ENCODE peak calls at places on chromosomes 5 and 9, in seven cellular contexts. F is AG04449, T is Caco-2, S is spleen, G is mammary epithelial cell, D is bronchial epithelial cell, C is AG10803. U is an unnamed sample.

GRCh38 chr9:137317979-137318511 is 16.0 kb upstream of the NRARP start:
- DNase-seq in S (peak; percentile 71), C (no peak), F (no peak), G (no peak), D (no peak), T (no peak), U (no peak)

GRCh38 chr5:132464155-132464939 is 26.2 kb downstream of the IRF1 start:
- DNase-seq in C (peak; percentile 43), S (peak; percentile 87), F (no peak), G (peak; percentile 54), D (no peak), T (no peak), U (no peak)

GRCh38 chr9:86804011-86804410 is 143.3 kb downstream of the GAS1 start:
- DNase-seq in T (no peak), D (no peak), G (no peak), F (no peak), S (no peak), C (no peak), U (no peak)

GRCh38 chr9:71647094-71647591 is 121.2 kb downstream of the CEMIP2 start:
- DNase-seq in F (no peak), S (peak; percentile 77), T (no peak), C (peak; percentile 66), G (peak; percentile 76), D (peak; percentile 86), U (peak; percentile 81)

GRCh38 chr5:121273818-121274433 is 577.8 kb upstream of the FTMT start:
- DNase-seq in F (peak; percentile 44), D (peak; percentile 97), G (peak; percentile 79), S (no peak), C (peak; percentile 47), T (peak; percentile 14), U (peak; percentile 94)

GRCh38 chr5:173099461-173099860 is 43.3 kb downstream of the CREBRF start:
- DNase-seq in F (no peak), G (no peak), S (no peak), T (no peak), D (no peak), C (no peak), U (no peak)

GRCh38 chr9:96884443-96884842 is 30.1 kb upstream of the ZNF782 start:
- DNase-seq in F (peak; percentile 28), S (no peak), T (no peak), D (peak; percentile 97), G (peak; percentile 97), C (peak; percentile 61), U (peak; percentile 88)

GRCh38 chr9:73423891-73424290 is 272.2 kb downstream of the ANXA1 start:
- DNase-seq in T (no peak), F (no peak), G (no peak), D (peak; percentile 34), S (no peak), C (no peak), U (peak; percentile 35)

GRCh38 chr5:165029471-165029870 is 1524.1 kb downstream of the MAT2B start:
- DNase-seq in F (no peak), D (no peak), G (no peak), S (no peak), T (peak; percentile 38), C (no peak), U (peak; percentile 0)

GRCh38 chr9:106835840-106836239 is 27.1 kb upstream of the ZNF462 start:
- DNase-seq in T (no peak), S (no peak), D (no peak), G (no peak), C (no peak), F (no peak), U (no peak)

DNA sequence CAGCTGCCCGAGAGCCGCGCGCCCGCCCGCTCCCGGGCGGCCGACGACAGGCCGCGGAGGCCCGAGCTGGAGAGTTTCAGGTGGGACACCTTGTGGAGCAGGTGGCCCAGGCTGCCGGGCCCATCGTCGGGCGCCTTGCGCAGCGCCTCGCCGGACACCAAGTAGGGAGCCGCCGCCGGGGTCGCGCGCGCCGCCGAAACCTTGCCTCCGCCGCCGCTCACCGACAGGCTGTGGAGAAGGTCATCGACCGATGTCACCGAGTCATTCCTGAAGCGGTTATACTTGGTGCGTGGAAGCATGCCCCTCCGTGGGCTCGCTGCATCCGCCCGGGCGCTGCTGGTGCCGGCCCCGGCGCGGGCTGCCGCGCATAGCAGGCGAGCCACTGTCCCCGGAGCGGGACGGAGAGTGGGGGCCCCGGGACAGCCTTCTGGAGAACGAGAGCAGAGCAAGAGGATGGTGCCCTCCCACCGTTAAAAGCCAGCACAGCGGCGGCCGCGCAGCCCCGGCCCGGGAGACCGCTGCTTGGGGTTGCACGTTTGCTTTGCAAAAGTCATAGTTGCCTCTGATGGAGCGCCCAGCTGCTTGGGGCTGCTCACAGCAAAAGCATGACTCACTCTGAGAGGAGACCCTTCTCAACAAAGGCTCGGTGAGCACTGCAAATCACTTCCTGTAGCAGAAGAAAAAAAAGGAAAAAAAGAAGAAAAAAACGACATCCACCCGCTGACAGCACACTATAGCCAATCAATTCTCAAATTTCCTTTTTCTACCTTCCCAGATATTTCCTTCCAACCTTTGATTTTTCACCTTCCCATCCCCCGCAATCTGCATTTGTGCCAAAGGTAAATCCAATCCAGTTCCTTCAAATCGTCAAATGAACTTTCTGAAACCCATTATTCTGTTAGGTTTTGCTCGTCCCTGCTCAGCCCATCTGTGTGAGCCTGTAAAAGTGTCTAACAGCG is at the start of gene SHC3:
- DNase-seq in C (peak; percentile 15), D (no peak), T (no peak), F (no peak), S (no peak), G (no peak), U (peak; percentile 51)
- H3K4me3 ChIP-seq in C (peak within 1 kb of the TSS; percentile 59), D (peak within 1 kb of the TSS; percentile 33), T (peak within 1 kb of the TSS; percentile 14), F (peak within 1 kb of the TSS; percentile 53), S (peak within 1 kb of the TSS; percentile 6), G (no peak within 1 kb of the TSS), U (peak within 1 kb of the TSS; percentile 59)

GRCh38 chr9:95181226-95181818 is 136.2 kb downstream of the FANCC start:
- DNase-seq in G (no peak), T (no peak), S (no peak), D (peak; percentile 26), F (no peak), C (peak; percentile 22), U (peak; percentile 19)

GRCh38 chr9:95177617-95178016 is 139.9 kb downstream of the FANCC start:
- DNase-seq in D (no peak), F (no peak), G (no peak), C (no peak), T (no peak), S (no peak), U (no peak)

GRCh38 chr9:95185931-95186330 is 131.6 kb downstream of the FANCC start:
- DNase-seq in D (no peak), T (no peak), G (no peak), S (no peak), F (no peak), C (no peak), U (no peak)

GRCh38 chr9:95181845-95182244 is 135.7 kb downstream of the FANCC start:
- DNase-seq in F (no peak), G (no peak), C (no peak), T (no peak), S (no peak), D (no peak), U (no peak)

DNA sequence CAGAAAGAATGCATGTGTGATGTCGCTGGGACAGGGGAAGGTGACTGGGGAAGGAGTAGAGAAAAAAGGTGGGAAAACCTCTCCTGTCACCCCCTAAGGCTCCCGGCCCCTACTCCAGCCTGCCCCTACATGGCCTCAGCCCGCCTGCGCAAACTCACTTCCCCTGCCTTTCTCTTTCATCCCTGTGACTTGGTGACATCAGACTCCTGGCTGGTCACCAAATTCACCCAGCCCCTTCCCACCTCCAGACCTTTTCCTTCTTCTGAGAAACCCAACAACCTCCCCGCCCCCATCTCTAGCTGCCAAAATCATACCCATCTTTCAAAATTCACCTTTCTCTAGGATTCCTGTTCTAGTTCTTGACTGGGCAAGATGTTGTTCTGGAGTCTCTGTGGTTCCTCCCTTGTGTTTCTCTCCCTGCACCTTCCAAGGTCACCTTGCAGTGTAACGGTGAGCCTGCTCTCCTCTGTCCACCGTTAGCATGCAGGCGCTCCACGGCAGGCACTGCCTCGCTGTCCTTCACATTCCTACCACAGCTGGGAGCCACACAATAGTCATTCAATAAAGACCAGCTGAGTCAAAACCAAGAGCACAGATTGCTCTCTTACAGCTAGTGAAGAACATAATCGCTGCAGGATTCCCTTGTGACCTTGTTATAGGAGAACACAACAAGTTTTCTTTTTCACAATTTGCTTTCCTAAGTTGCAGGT is 134.5 kb downstream of the FANCC start:
- DNase-seq in F (no peak), C (no peak), T (no peak), G (no peak), S (no peak), D (no peak), U (no peak)
- TF ChIP-seq CTCF in F (peak; percentile 48), C (peak; percentile 24), T (no peak), G (no peak), S (no peak), D (peak; percentile 1), U (no peak)

DNA sequence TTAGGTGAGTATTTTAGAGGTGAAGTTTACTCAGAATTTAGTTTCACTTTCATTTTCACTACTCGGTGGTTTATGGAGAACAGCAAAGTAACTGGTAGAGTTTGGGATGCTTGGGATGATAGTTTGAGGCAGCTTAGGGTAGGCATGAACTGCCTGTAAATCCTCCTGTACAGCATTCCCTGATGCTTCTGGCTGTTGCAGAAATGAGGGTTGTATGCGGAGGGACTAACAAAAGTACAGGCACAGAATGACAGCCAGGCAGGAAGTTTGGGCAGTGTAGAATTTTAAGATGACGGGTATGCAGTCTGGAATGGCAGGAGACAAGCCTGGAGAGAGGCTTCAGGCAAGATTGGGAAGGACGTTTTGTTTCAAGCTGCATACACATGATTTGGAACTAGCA is 48.0 kb upstream of the FAM120AOS start:
- DNase-seq in C (peak; percentile 28), D (peak; percentile 11), S (no peak), G (peak; percentile 18), F (no peak), T (no peak), U (no peak)
- H3K4me3 ChIP-seq in C (peak overlapping the region; percentile 65), D (peak overlapping the region; percentile 9), S (no peak overlapping the region), G (peak overlapping the region; percentile 37), F (no peak overlapping the region), T (no peak overlapping the region), U (peak overlapping the region; percentile 11)

GRCh38 chr5:73943375-73943774 is 317.4 kb downstream of the ARHGEF28 start:
- DNase-seq in D (no peak), F (no peak), G (no peak), C (peak; percentile 40), S (no peak), T (no peak), U (no peak)

GRCh38 chr5:73944581-73944980 is 318.6 kb downstream of the ARHGEF28 start:
- DNase-seq in G (no peak), F (no peak), T (no peak), C (no peak), S (no peak), D (no peak), U (no peak)

GRCh38 chr5:73946278-73946677 is 320.3 kb downstream of the ARHGEF28 start:
- DNase-seq in F (no peak), D (no peak), C (no peak), G (no peak), T (no peak), S (no peak), U (no peak)

GRCh38 chr5:73946926-73947455 is 321.0 kb downstream of the ARHGEF28 start:
- DNase-seq in C (no peak), T (no peak), D (no peak), G (no peak), S (no peak), F (no peak), U (no peak)

GRCh38 chr5:73945505-73945904 is 319.5 kb downstream of the ARHGEF28 start:
- DNase-seq in G (no peak), F (no peak), T (peak; percentile 12), C (no peak), S (no peak), D (no peak), U (no peak)
- TF ChIP-seq CTCF in G (peak; percentile 32), F (no peak), T (peak; percentile 11), C (peak; percentile 25), S (no peak), D (peak; percentile 26), U (peak; percentile 34)